ENCODE peak calls at places on chromosome 14, in ten cellular contexts. One of them, this sample, is unnamed.

GRCh38 chr14:76339922-76340615 is 35.9 kb upstream of the ESRRB start:
- DNase-seq in stimulated activated CD8-positive, alpha-beta memory T cell treated with anti-CD3 and anti-CD28 coated beads, Interleukin-2, amount 100 ng/mL, for 1 hour: no peak
- DNase-seq in Jurkat, Clone E6-1: no peak
- DNase-seq in germinal center: no peak
- DNase-seq in nucleus accumbens: no peak
- DNase-seq in heart right ventricle: no peak
- DNase-seq in GDM1: no peak
- DNase-seq in mesendoderm: no peak
- DNase-seq in brain microvascular endothelial cell: no peak
- DNase-seq in neural progenitor cell: no peak
- DNase-seq in this sample: no peak

GRCh38 chr14:104559043-104559768 is 20.4 kb upstream of the C14orf180 start:
- DNase-seq in GDM1: no peak
- DNase-seq in Jurkat, Clone E6-1: no peak
- DNase-seq in neural progenitor cell: no peak
- DNase-seq in brain microvascular endothelial cell: no peak
- DNase-seq in heart right ventricle: peak
- DNase-seq in germinal center: no peak
- DNase-seq in nucleus accumbens: no peak
- DNase-seq in stimulated activated CD8-positive, alpha-beta memory T cell treated with anti-CD3 and anti-CD28 coated beads, Interleukin-2, amount 100 ng/mL, for 1 hour: no peak
- DNase-seq in mesendoderm: no peak
- DNase-seq in this sample: no peak

GRCh38 chr14:98226411-98226810 is 1045.6 kb downstream of the BCL11B start:
- DNase-seq in heart right ventricle: no peak
- DNase-seq in brain microvascular endothelial cell: no peak
- DNase-seq in stimulated activated CD8-positive, alpha-beta memory T cell treated with anti-CD3 and anti-CD28 coated beads, Interleukin-2, amount 100 ng/mL, for 1 hour: no peak
- DNase-seq in neural progenitor cell: no peak
- DNase-seq in mesendoderm: no peak
- DNase-seq in GDM1: no peak
- DNase-seq in nucleus accumbens: no peak
- DNase-seq in germinal center: no peak
- DNase-seq in Jurkat, Clone E6-1: no peak
- DNase-seq in this sample: no peak

GRCh38 chr14:32785585-32785984 is 153.1 kb upstream of the NPAS3 start:
- DNase-seq in GDM1: no peak
- DNase-seq in heart right ventricle: no peak
- DNase-seq in Jurkat, Clone E6-1: no peak
- DNase-seq in brain microvascular endothelial cell: no peak
- DNase-seq in stimulated activated CD8-positive, alpha-beta memory T cell treated with anti-CD3 and anti-CD28 coated beads, Interleukin-2, amount 100 ng/mL, for 1 hour: no peak
- DNase-seq in nucleus accumbens: no peak
- DNase-seq in mesendoderm: no peak
- DNase-seq in germinal center: no peak
- DNase-seq in neural progenitor cell: no peak
- DNase-seq in this sample: no peak

GRCh38 chr14:99749763-99750715 is 43.2 kb upstream of the EML1 start:
- DNase-seq in stimulated activated CD8-positive, alpha-beta memory T cell treated with anti-CD3 and anti-CD28 coated beads, Interleukin-2, amount 100 ng/mL, for 1 hour: no peak
- DNase-seq in GDM1: no peak
- DNase-seq in brain microvascular endothelial cell: no peak
- DNase-seq in nucleus accumbens: no peak
- DNase-seq in germinal center: no peak
- DNase-seq in Jurkat, Clone E6-1: no peak
- DNase-seq in neural progenitor cell: no peak
- DNase-seq in heart right ventricle: peak
- DNase-seq in mesendoderm: no peak
- DNase-seq in this sample: no peak

GRCh38 chr14:65251213-65251612 is 148.9 kb upstream of the MAX start:
- DNase-seq in brain microvascular endothelial cell: peak
- DNase-seq in stimulated activated CD8-positive, alpha-beta memory T cell treated with anti-CD3 and anti-CD28 coated beads, Interleukin-2, amount 100 ng/mL, for 1 hour: no peak
- DNase-seq in nucleus accumbens: no peak
- DNase-seq in heart right ventricle: no peak
- DNase-seq in germinal center: no peak
- DNase-seq in Jurkat, Clone E6-1: no peak
- DNase-seq in mesendoderm: no peak
- DNase-seq in GDM1: no peak
- DNase-seq in neural progenitor cell: no peak
- DNase-seq in this sample: no peak

GRCh38 chr14:101199028-101199770 is 295.7 kb upstream of the RTL1 start:
- DNase-seq in germinal center: no peak
- DNase-seq in heart right ventricle: no peak
- DNase-seq in stimulated activated CD8-positive, alpha-beta memory T cell treated with anti-CD3 and anti-CD28 coated beads, Interleukin-2, amount 100 ng/mL, for 1 hour: no peak
- DNase-seq in mesendoderm: no peak
- DNase-seq in brain microvascular endothelial cell: no peak
- DNase-seq in nucleus accumbens: no peak
- DNase-seq in GDM1: no peak
- DNase-seq in neural progenitor cell: no peak
- DNase-seq in Jurkat, Clone E6-1: no peak
- DNase-seq in this sample: no peak

GRCh38 chr14:64947710-64948611 is 5.4 kb upstream of the GPX2 start:
- DNase-seq in neural progenitor cell: no peak
- DNase-seq in heart right ventricle: peak
- DNase-seq in brain microvascular endothelial cell: no peak
- DNase-seq in GDM1: no peak
- DNase-seq in mesendoderm: no peak
- DNase-seq in stimulated activated CD8-positive, alpha-beta memory T cell treated with anti-CD3 and anti-CD28 coated beads, Interleukin-2, amount 100 ng/mL, for 1 hour: no peak
- DNase-seq in nucleus accumbens: no peak
- DNase-seq in germinal center: no peak
- DNase-seq in Jurkat, Clone E6-1: no peak
- DNase-seq in this sample: no peak

GRCh38 chr14:79840068-79840467 is 371.2 kb downstream of the DIO2 start:
- DNase-seq in nucleus accumbens: no peak
- DNase-seq in mesendoderm: no peak
- DNase-seq in Jurkat, Clone E6-1: no peak
- DNase-seq in neural progenitor cell: no peak
- DNase-seq in germinal center: no peak
- DNase-seq in GDM1: no peak
- DNase-seq in brain microvascular endothelial cell: no peak
- DNase-seq in heart right ventricle: no peak
- DNase-seq in stimulated activated CD8-positive, alpha-beta memory T cell treated with anti-CD3 and anti-CD28 coated beads, Interleukin-2, amount 100 ng/mL, for 1 hour: no peak
- DNase-seq in this sample: no peak

GRCh38 chr14:97379091-97379531 is 581.9 kb downstream of the VRK1 start:
- DNase-seq in germinal center: no peak
- DNase-seq in Jurkat, Clone E6-1: no peak
- DNase-seq in neural progenitor cell: peak
- DNase-seq in mesendoderm: peak
- DNase-seq in heart right ventricle: no peak
- DNase-seq in GDM1: no peak
- DNase-seq in stimulated activated CD8-positive, alpha-beta memory T cell treated with anti-CD3 and anti-CD28 coated beads, Interleukin-2, amount 100 ng/mL, for 1 hour: no peak
- DNase-seq in brain microvascular endothelial cell: no peak
- DNase-seq in nucleus accumbens: no peak
- DNase-seq in this sample: no peak

GRCh38 chr14:100994082-100994481 is 90.6 kb upstream of the RTL1 start:
- DNase-seq in stimulated activated CD8-positive, alpha-beta memory T cell treated with anti-CD3 and anti-CD28 coated beads, Interleukin-2, amount 100 ng/mL, for 1 hour: no peak
- DNase-seq in mesendoderm: no peak
- DNase-seq in neural progenitor cell: no peak
- DNase-seq in nucleus accumbens: no peak
- DNase-seq in germinal center: no peak
- DNase-seq in heart right ventricle: no peak
- DNase-seq in brain microvascular endothelial cell: peak
- DNase-seq in GDM1: no peak
- DNase-seq in Jurkat, Clone E6-1: no peak
- DNase-seq in this sample: no peak

GRCh38 chr14:63266106-63266505 is 52.6 kb downstream of the GPHB5 start:
- DNase-seq in germinal center: no peak
- DNase-seq in stimulated activated CD8-positive, alpha-beta memory T cell treated with anti-CD3 and anti-CD28 coated beads, Interleukin-2, amount 100 ng/mL, for 1 hour: no peak
- DNase-seq in mesendoderm: peak
- DNase-seq in nucleus accumbens: no peak
- DNase-seq in Jurkat, Clone E6-1: no peak
- DNase-seq in neural progenitor cell: no peak
- DNase-seq in heart right ventricle: no peak
- DNase-seq in GDM1: no peak
- DNase-seq in brain microvascular endothelial cell: no peak
- DNase-seq in this sample: no peak

GRCh38 chr14:59630281-59630963 is 53.8 kb upstream of the CCDC175 start:
- DNase-seq in heart right ventricle: no peak
- DNase-seq in neural progenitor cell: peak
- DNase-seq in nucleus accumbens: peak
- DNase-seq in GDM1: no peak
- DNase-seq in Jurkat, Clone E6-1: no peak
- DNase-seq in germinal center: peak
- DNase-seq in mesendoderm: peak
- DNase-seq in brain microvascular endothelial cell: no peak
- DNase-seq in stimulated activated CD8-positive, alpha-beta memory T cell treated with anti-CD3 and anti-CD28 coated beads, Interleukin-2, amount 100 ng/mL, for 1 hour: no peak
- DNase-seq in this sample: no peak

GRCh38 chr14:37167151-37168047 is 5.0 kb downstream of the SLC25A21 start:
- DNase-seq in nucleus accumbens: no peak
- DNase-seq in GDM1: no peak
- DNase-seq in brain microvascular endothelial cell: no peak
- DNase-seq in mesendoderm: no peak
- DNase-seq in heart right ventricle: no peak
- DNase-seq in Jurkat, Clone E6-1: no peak
- DNase-seq in germinal center: no peak
- DNase-seq in stimulated activated CD8-positive, alpha-beta memory T cell treated with anti-CD3 and anti-CD28 coated beads, Interleukin-2, amount 100 ng/mL, for 1 hour: no peak
- DNase-seq in neural progenitor cell: peak
- DNase-seq in this sample: no peak

GRCh38 chr14:42269234-42269633 is 662.6 kb downstream of the LRFN5 start:
- DNase-seq in Jurkat, Clone E6-1: no peak
- DNase-seq in stimulated activated CD8-positive, alpha-beta memory T cell treated with anti-CD3 and anti-CD28 coated beads, Interleukin-2, amount 100 ng/mL, for 1 hour: no peak
- DNase-seq in germinal center: no peak
- DNase-seq in GDM1: no peak
- DNase-seq in neural progenitor cell: no peak
- DNase-seq in mesendoderm: no peak
- DNase-seq in nucleus accumbens: no peak
- DNase-seq in heart right ventricle: no peak
- DNase-seq in brain microvascular endothelial cell: no peak
- DNase-seq in this sample: no peak

GRCh38 chr14:65261425-65261920 is 151.1 kb upstream of the FUT8 start:
- DNase-seq in Jurkat, Clone E6-1: no peak
- DNase-seq in GDM1: no peak
- DNase-seq in stimulated activated CD8-positive, alpha-beta memory T cell treated with anti-CD3 and anti-CD28 coated beads, Interleukin-2, amount 100 ng/mL, for 1 hour: no peak
- DNase-seq in nucleus accumbens: no peak
- DNase-seq in neural progenitor cell: no peak
- DNase-seq in heart right ventricle: no peak
- DNase-seq in germinal center: no peak
- DNase-seq in brain microvascular endothelial cell: no peak
- DNase-seq in mesendoderm: no peak
- DNase-seq in this sample: no peak

GRCh38 chr14:78836777-78837176 is 666.6 kb downstream of the NRXN3 start:
- DNase-seq in brain microvascular endothelial cell: peak
- DNase-seq in mesendoderm: peak
- DNase-seq in germinal center: peak
- DNase-seq in nucleus accumbens: peak
- DNase-seq in stimulated activated CD8-positive, alpha-beta memory T cell treated with anti-CD3 and anti-CD28 coated beads, Interleukin-2, amount 100 ng/mL, for 1 hour: no peak
- DNase-seq in heart right ventricle: no peak
- DNase-seq in neural progenitor cell: peak
- DNase-seq in GDM1: no peak
- DNase-seq in Jurkat, Clone E6-1: peak
- DNase-seq in this sample: peak

GRCh38 chr14:91343051-91343450 is 74.6 kb downstream of the CCDC88C start:
- DNase-seq in mesendoderm: no peak
- DNase-seq in brain microvascular endothelial cell: no peak
- DNase-seq in heart right ventricle: no peak
- DNase-seq in neural progenitor cell: no peak
- DNase-seq in nucleus accumbens: no peak
- DNase-seq in Jurkat, Clone E6-1: no peak
- DNase-seq in GDM1: no peak
- DNase-seq in stimulated activated CD8-positive, alpha-beta memory T cell treated with anti-CD3 and anti-CD28 coated beads, Interleukin-2, amount 100 ng/mL, for 1 hour: no peak
- DNase-seq in germinal center: no peak
- DNase-seq in this sample: no peak

GRCh38 chr14:74571901-74572828 is 39.9 kb downstream of the LTBP2 start:
- DNase-seq in nucleus accumbens: no peak
- DNase-seq in neural progenitor cell: no peak
- DNase-seq in brain microvascular endothelial cell: peak
- DNase-seq in mesendoderm: no peak
- DNase-seq in germinal center: no peak
- DNase-seq in GDM1: no peak
- DNase-seq in heart right ventricle: no peak
- DNase-seq in stimulated activated CD8-positive, alpha-beta memory T cell treated with anti-CD3 and anti-CD28 coated beads, Interleukin-2, amount 100 ng/mL, for 1 hour: no peak
- DNase-seq in Jurkat, Clone E6-1: no peak
- DNase-seq in this sample: no peak

GRCh38 chr14:45083622-45083978 is 316 bp upstream of the PRPF39 start:
- DNase-seq in germinal center: no peak
- DNase-seq in brain microvascular endothelial cell: no peak
- DNase-seq in nucleus accumbens: no peak
- DNase-seq in neural progenitor cell: no peak
- DNase-seq in mesendoderm: no peak
- DNase-seq in heart right ventricle: no peak
- DNase-seq in stimulated activated CD8-positive, alpha-beta memory T cell treated with anti-CD3 and anti-CD28 coated beads, Interleukin-2, amount 100 ng/mL, for 1 hour: no peak
- DNase-seq in Jurkat, Clone E6-1: no peak
- DNase-seq in GDM1: no peak
- DNase-seq in this sample: no peak

GRCh38 chr14:103711516-103712431 is 3.5 kb downstream of the XRCC3 start:
- DNase-seq in mesendoderm: no peak
- DNase-seq in heart right ventricle: peak
- DNase-seq in Jurkat, Clone E6-1: no peak
- DNase-seq in brain microvascular endothelial cell: no peak
- DNase-seq in nucleus accumbens: peak
- DNase-seq in germinal center: no peak
- DNase-seq in GDM1: no peak
- DNase-seq in stimulated activated CD8-positive, alpha-beta memory T cell treated with anti-CD3 and anti-CD28 coated beads, Interleukin-2, amount 100 ng/mL, for 1 hour: no peak
- DNase-seq in neural progenitor cell: no peak
- DNase-seq in this sample: no peak

GRCh38 chr14:74793506-74794155 is 30.5 kb downstream of the YLPM1 start:
- DNase-seq in Jurkat, Clone E6-1: no peak
- DNase-seq in GDM1: no peak
- DNase-seq in nucleus accumbens: no peak
- DNase-seq in neural progenitor cell: peak
- DNase-seq in mesendoderm: peak
- DNase-seq in brain microvascular endothelial cell: peak
- DNase-seq in stimulated activated CD8-positive, alpha-beta memory T cell treated with anti-CD3 and anti-CD28 coated beads, Interleukin-2, amount 100 ng/mL, for 1 hour: no peak
- DNase-seq in germinal center: no peak
- DNase-seq in heart right ventricle: no peak
- DNase-seq in this sample: no peak

GRCh38 chr14:102737402-102738372 is 39.6 kb upstream of the TRAF3 start:
- DNase-seq in brain microvascular endothelial cell: no peak
- DNase-seq in GDM1: no peak
- DNase-seq in neural progenitor cell: no peak
- DNase-seq in mesendoderm: no peak
- DNase-seq in germinal center: no peak
- DNase-seq in stimulated activated CD8-positive, alpha-beta memory T cell treated with anti-CD3 and anti-CD28 coated beads, Interleukin-2, amount 100 ng/mL, for 1 hour: no peak
- DNase-seq in heart right ventricle: no peak
- DNase-seq in Jurkat, Clone E6-1: no peak
- DNase-seq in nucleus accumbens: no peak
- DNase-seq in this sample: no peak

GRCh38 chr14:23215421-23215820 is 22.3 kb upstream of the RNF212B start:
- DNase-seq in neural progenitor cell: no peak
- DNase-seq in stimulated activated CD8-positive, alpha-beta memory T cell treated with anti-CD3 and anti-CD28 coated beads, Interleukin-2, amount 100 ng/mL, for 1 hour: no peak
- DNase-seq in mesendoderm: no peak
- DNase-seq in heart right ventricle: no peak
- DNase-seq in nucleus accumbens: no peak
- DNase-seq in GDM1: no peak
- DNase-seq in Jurkat, Clone E6-1: no peak
- DNase-seq in brain microvascular endothelial cell: no peak
- DNase-seq in germinal center: no peak
- DNase-seq in this sample: no peak

GRCh38 chr14:72515779-72516770 is 377.8 kb downstream of the DPF3 start:
- DNase-seq in nucleus accumbens: no peak
- DNase-seq in mesendoderm: peak
- DNase-seq in stimulated activated CD8-positive, alpha-beta memory T cell treated with anti-CD3 and anti-CD28 coated beads, Interleukin-2, amount 100 ng/mL, for 1 hour: no peak
- DNase-seq in germinal center: no peak
- DNase-seq in Jurkat, Clone E6-1: no peak
- DNase-seq in brain microvascular endothelial cell: peak
- DNase-seq in heart right ventricle: no peak
- DNase-seq in GDM1: no peak
- DNase-seq in neural progenitor cell: no peak
- DNase-seq in this sample: no peak

GRCh38 chr14:24392327-24393098 is 6.3 kb upstream of the NYNRIN start:
- DNase-seq in brain microvascular endothelial cell: peak
- DNase-seq in nucleus accumbens: no peak
- DNase-seq in heart right ventricle: no peak
- DNase-seq in GDM1: no peak
- DNase-seq in stimulated activated CD8-positive, alpha-beta memory T cell treated with anti-CD3 and anti-CD28 coated beads, Interleukin-2, amount 100 ng/mL, for 1 hour: no peak
- DNase-seq in Jurkat, Clone E6-1: no peak
- DNase-seq in mesendoderm: peak
- DNase-seq in neural progenitor cell: no peak
- DNase-seq in germinal center: no peak
- DNase-seq in this sample: no peak

GRCh38 chr14:66739826-66740225 is 231.9 kb downstream of the GPHN start:
- DNase-seq in brain microvascular endothelial cell: no peak
- DNase-seq in GDM1: no peak
- DNase-seq in germinal center: no peak
- DNase-seq in stimulated activated CD8-positive, alpha-beta memory T cell treated with anti-CD3 and anti-CD28 coated beads, Interleukin-2, amount 100 ng/mL, for 1 hour: no peak
- DNase-seq in mesendoderm: no peak
- DNase-seq in neural progenitor cell: no peak
- DNase-seq in Jurkat, Clone E6-1: no peak
- DNase-seq in heart right ventricle: no peak
- DNase-seq in nucleus accumbens: no peak
- DNase-seq in this sample: no peak

GRCh38 chr14:74593241-74593985 is 18.6 kb downstream of the LTBP2 start:
- DNase-seq in GDM1: no peak
- DNase-seq in heart right ventricle: no peak
- DNase-seq in stimulated activated CD8-positive, alpha-beta memory T cell treated with anti-CD3 and anti-CD28 coated beads, Interleukin-2, amount 100 ng/mL, for 1 hour: no peak
- DNase-seq in germinal center: no peak
- DNase-seq in nucleus accumbens: no peak
- DNase-seq in mesendoderm: no peak
- DNase-seq in Jurkat, Clone E6-1: no peak
- DNase-seq in neural progenitor cell: no peak
- DNase-seq in brain microvascular endothelial cell: no peak
- DNase-seq in this sample: no peak